ENCODE peak calls at places on chromosomes 6 and 20, in five cellular contexts. G, L, N, R and U are unnamed samples.

GRCh38 chr6:161918154-161918553 is 644.3 kb upstream of the AGPAT4 start:
- DNase-seq in N (no peak), G (no peak), L (no peak), R (no peak), U (no peak)

GRCh38 chr6:10694302-10695085 is at the start of the genes C6orf52 and PAK1IP1:
- DNase-seq in N (peak; percentile 94), G (peak; percentile 97), R (peak; percentile 90), L (peak; percentile 88), U (peak; percentile 88)

GRCh38 chr6:141988954-141989705 is 143.6 kb upstream of the GJE1 start:
- DNase-seq in G (peak; percentile 62), N (peak; percentile 65), L (no peak), R (peak; percentile 54), U (peak; percentile 78)

GRCh38 chr6:75065524-75065923 is 140.3 kb downstream of the COL12A1 start:
- DNase-seq in N (no peak), G (no peak), L (no peak), R (peak; percentile 51), U (peak; percentile 34)

GRCh38 chr6:30646450-30647038 is 389 bp upstream of the C6orf136 start:
- DNase-seq in G (peak; percentile 66), L (no peak), R (peak; percentile 47), N (no peak), U (no peak)

GRCh38 chr6:20907486-20908071 is 373.3 kb downstream of the CDKAL1 start:
- DNase-seq in L (no peak), N (no peak), G (peak; percentile 34), R (peak; percentile 52), U (no peak)

GRCh38 chr6:106082735-106083398 is 3.3 kb upstream of the PRDM1 start:
- DNase-seq in R (no peak), G (no peak), N (no peak), L (no peak), U (no peak)

GRCh38 chr20:40997116-40997515 is 31.5 kb upstream of the TOP1 start:
- DNase-seq in R (peak; percentile 64), N (no peak), G (no peak), L (no peak), U (no peak)

GRCh38 chr6:21227486-21227885 is 366.1 kb upstream of the SOX4 start:
- DNase-seq in R (no peak), L (no peak), G (no peak), N (no peak), U (no peak)

GRCh38 chr20:24160563-24161355 is 172.2 kb upstream of the GGTLC1 start:
- DNase-seq in R (peak; percentile 65), N (peak; percentile 39), L (no peak), G (peak; percentile 31), U (no peak)

GRCh38 chr6:157596886-157597285 is 215.9 kb downstream of the ZDHHC14 start:
- DNase-seq in N (no peak), G (no peak), R (no peak), L (no peak), U (no peak)

GRCh38 chr6:76697585-76697984 is 625.1 kb upstream of the IMPG1 start:
- DNase-seq in L (no peak), N (no peak), R (no peak), G (no peak), U (peak; percentile 61)

GRCh38 chr6:127518710-127519468 is at the start of gene MTCL3:
- DNase-seq in N (no peak), R (peak; percentile 83), L (no peak), G (no peak), U (no peak)

GRCh38 chr20:32338665-32339064 is 19.5 kb upstream of the ASXL1 start:
- DNase-seq in L (no peak), N (peak; percentile 54), G (no peak), R (no peak), U (no peak)

GRCh38 chr6:161736341-161736740 is 462.5 kb upstream of the AGPAT4 start:
- DNase-seq in N (no peak), G (no peak), L (no peak), R (no peak), U (no peak)

GRCh38 chr20:12965212-12965879 is 43.4 kb upstream of the SPTLC3 start:
- DNase-seq in R (no peak), L (no peak), G (no peak), N (no peak), U (no peak)

GRCh38 chr20:12965880-12966270 is 42.9 kb upstream of the SPTLC3 start:
- DNase-seq in L (no peak), G (no peak), N (no peak), R (no peak), U (no peak)

GRCh38 chr20:12961725-12962124 is 47.0 kb upstream of the SPTLC3 start:
- DNase-seq in N (no peak), L (no peak), R (no peak), G (no peak), U (no peak)

GRCh38 chr20:12966468-12967085 is 42.2 kb upstream of the SPTLC3 start:
- DNase-seq in L (no peak), G (no peak), R (no peak), N (peak; percentile 65), U (no peak)

GRCh38 chr20:12963456-12963855 is 45.3 kb upstream of the SPTLC3 start:
- DNase-seq in N (no peak), R (no peak), L (no peak), G (no peak), U (no peak)
- TF ChIP-seq CEBPB in N (no peak), R (no peak), L (no peak), G (no peak), U (no peak)

DNA sequence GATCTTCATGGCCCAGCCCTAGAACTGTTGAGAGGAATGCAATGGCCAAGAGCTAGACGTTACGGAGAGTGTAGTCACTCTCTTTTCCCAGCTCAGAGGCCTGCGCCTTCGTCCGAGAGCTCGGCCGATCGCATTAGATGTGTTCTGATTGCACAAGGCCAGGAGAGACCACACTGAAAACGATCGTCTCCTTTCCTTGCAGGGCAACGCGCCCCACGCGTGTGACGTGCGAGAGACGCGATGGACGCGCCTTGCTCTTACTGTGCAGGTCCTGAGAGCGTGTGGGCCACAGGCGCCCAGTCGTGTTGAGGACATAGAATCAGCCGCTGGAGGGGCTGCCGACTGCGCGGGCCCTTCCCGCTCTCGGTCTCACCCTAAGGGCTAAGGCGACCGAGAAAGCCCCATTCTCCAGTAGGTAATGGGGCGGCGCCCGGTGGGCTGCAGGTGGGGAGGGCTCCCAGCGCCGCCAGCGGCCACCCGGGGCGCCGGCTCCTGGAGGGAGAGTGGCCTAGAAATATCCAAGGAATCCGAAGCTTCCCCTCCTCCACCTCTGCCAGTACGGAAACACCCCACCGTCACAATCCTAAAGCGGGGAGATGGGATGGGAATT is 26.9 kb downstream of the TFAP2B start:
- DNase-seq in R (peak; percentile 73), N (no peak), L (no peak), G (no peak), U (no peak)
- TF ChIP-seq EZH2 in R (peak; percentile 83), N (no peak), L (no peak), G (no peak), U (no peak)

DNA sequence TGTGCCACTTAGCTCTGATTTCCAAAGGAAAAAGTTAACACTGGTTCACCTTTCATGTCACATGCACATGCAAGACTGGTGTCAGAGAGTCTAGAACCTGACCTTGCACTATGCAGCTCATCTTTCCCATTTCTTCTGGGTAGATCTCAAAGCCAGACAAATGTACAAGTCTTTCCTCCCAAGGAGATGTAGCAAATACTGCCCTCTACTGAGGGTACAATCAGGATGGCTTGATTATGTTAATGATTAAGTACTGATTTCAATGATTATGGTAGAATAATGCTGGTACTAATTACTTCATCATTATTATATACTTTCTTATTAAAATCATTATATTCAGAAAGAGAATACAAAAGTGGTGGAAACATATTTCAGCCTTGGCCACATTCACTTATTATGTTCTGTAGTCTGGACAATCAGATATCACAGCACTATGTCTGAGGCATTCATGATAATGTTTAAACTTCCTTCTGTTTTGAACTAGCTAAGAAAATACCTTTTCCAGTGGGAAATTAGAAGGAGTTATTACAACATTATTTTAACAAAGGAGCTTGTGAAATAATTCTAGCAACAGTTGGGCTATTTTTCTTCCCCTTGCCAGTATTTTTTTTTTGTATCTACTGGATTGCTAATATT is 68.5 kb upstream of the FOXO3 start:
- DNase-seq in G (peak; percentile 41), R (no peak), L (no peak), N (peak; percentile 25), U (peak; percentile 36)
- H3K27ac ChIP-seq in G (no peak overlapping the region), R (no peak overlapping the region), L (no peak overlapping the region), N (no peak overlapping the region), U (no peak overlapping the region)

GRCh38 chr6:148385379-148385778 is 42.7 kb downstream of the SASH1 start:
- DNase-seq in R (no peak), G (no peak), L (no peak), N (no peak), U (no peak)

GRCh38 chr6:148392611-148393160 is 50.0 kb downstream of the SASH1 start:
- DNase-seq in G (no peak), R (no peak), L (no peak), N (no peak), U (no peak)

GRCh38 chr6:148389917-148390316 is 47.3 kb downstream of the SASH1 start:
- DNase-seq in R (no peak), L (no peak), G (no peak), N (no peak), U (no peak)

GRCh38 chr6:148388477-148388876 is 45.8 kb downstream of the SASH1 start:
- DNase-seq in L (no peak), N (no peak), R (no peak), G (no peak), U (no peak)

DNA sequence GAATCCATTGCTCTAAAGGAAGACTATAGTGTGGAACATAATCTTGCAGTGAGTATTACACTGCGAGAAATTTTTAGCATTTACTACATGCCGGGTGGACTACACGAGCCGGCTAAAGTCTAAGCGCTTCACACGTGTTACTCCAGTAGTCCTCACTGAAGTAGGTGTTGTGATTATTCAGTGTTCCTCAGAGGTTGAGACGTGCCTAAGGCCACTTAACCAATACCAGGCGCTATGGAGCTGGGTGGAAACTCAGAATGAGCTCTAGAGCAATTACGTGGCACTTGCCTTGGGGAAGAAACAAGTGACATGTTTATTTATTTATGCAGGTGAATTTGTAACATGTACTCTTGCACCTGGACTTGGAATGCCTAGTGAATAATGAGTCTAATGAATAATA is 46.4 kb downstream of the SASH1 start:
- DNase-seq in N (no peak), L (no peak), R (no peak), G (no peak), U (no peak)
- TF ChIP-seq CEBPB in N (no peak), L (no peak), R (no peak), G (no peak), U (no peak)

GRCh38 chr6:32081168-32081624 is 27.9 kb downstream of the TNXB start:
- DNase-seq in G (peak; percentile 61), L (no peak), R (no peak), N (no peak), U (no peak)
- TF ChIP-seq EZH2 in G (no peak), L (no peak), R (no peak), N (no peak), U (no peak)